ENCODE peak calls at places on chromosomes 5 and 9, in nine cellular contexts. One of them, this sample, is unnamed.

GRCh38 chr9:85524531-85524930 is 217.2 kb downstream of the AGTPBP1 start:
- DNase-seq in AML-193: no peak
- DNase-seq in NCI-H82: no peak
- DNase-seq in fibroblast of mammary gland: no peak
- DNase-seq in HL-60: no peak
- DNase-seq in G401: no peak
- DNase-seq in stimulated activated CD8-positive, alpha-beta memory T cell treated with anti-CD3 and anti-CD28 coated beads, Interleukin-15, amount 100 ng/mL, for 24 hours: no peak
- DNase-seq in epithelial cell of prostate: no peak
- DNase-seq in GM12891: no peak
- DNase-seq in this sample: no peak

GRCh38 chr9:94153905-94154304 is 69.6 kb downstream of the PTPDC1 start:
- DNase-seq in AML-193: no peak
- DNase-seq in GM12891: no peak
- DNase-seq in stimulated activated CD8-positive, alpha-beta memory T cell treated with anti-CD3 and anti-CD28 coated beads, Interleukin-15, amount 100 ng/mL, for 24 hours: no peak
- DNase-seq in fibroblast of mammary gland: no peak
- DNase-seq in G401: no peak
- DNase-seq in HL-60: no peak
- DNase-seq in NCI-H82: no peak
- DNase-seq in epithelial cell of prostate: no peak
- DNase-seq in this sample: no peak

GRCh38 chr5:87009146-87009545 is 258.5 kb upstream of the RASA1 start:
- DNase-seq in fibroblast of mammary gland: peak
- DNase-seq in stimulated activated CD8-positive, alpha-beta memory T cell treated with anti-CD3 and anti-CD28 coated beads, Interleukin-15, amount 100 ng/mL, for 24 hours: no peak
- DNase-seq in GM12891: no peak
- DNase-seq in NCI-H82: no peak
- DNase-seq in G401: no peak
- DNase-seq in HL-60: no peak
- DNase-seq in AML-193: no peak
- DNase-seq in epithelial cell of prostate: no peak
- DNase-seq in this sample: no peak

GRCh38 chr9:126296687-126297086 is 29.9 kb upstream of the MVB12B start:
- DNase-seq in AML-193: no peak
- DNase-seq in stimulated activated CD8-positive, alpha-beta memory T cell treated with anti-CD3 and anti-CD28 coated beads, Interleukin-15, amount 100 ng/mL, for 24 hours: no peak
- DNase-seq in G401: no peak
- DNase-seq in GM12891: no peak
- DNase-seq in NCI-H82: no peak
- DNase-seq in epithelial cell of prostate: no peak
- DNase-seq in fibroblast of mammary gland: no peak
- DNase-seq in HL-60: no peak
- DNase-seq in this sample: no peak

GRCh38 chr5:161077895-161078566 is 226.0 kb upstream of the ATP10B start:
- DNase-seq in G401: no peak
- DNase-seq in HL-60: no peak
- DNase-seq in NCI-H82: no peak
- DNase-seq in fibroblast of mammary gland: no peak
- DNase-seq in epithelial cell of prostate: no peak
- DNase-seq in stimulated activated CD8-positive, alpha-beta memory T cell treated with anti-CD3 and anti-CD28 coated beads, Interleukin-15, amount 100 ng/mL, for 24 hours: no peak
- DNase-seq in AML-193: no peak
- DNase-seq in GM12891: no peak
- DNase-seq in this sample: no peak

GRCh38 chr5:83471405-83472212 is at the start of gene VCAN:
- DNase-seq in HL-60: no peak
- DNase-seq in fibroblast of mammary gland: peak
- DNase-seq in AML-193: no peak
- DNase-seq in G401: peak
- DNase-seq in GM12891: no peak
- DNase-seq in NCI-H82: peak
- DNase-seq in epithelial cell of prostate: no peak
- DNase-seq in stimulated activated CD8-positive, alpha-beta memory T cell treated with anti-CD3 and anti-CD28 coated beads, Interleukin-15, amount 100 ng/mL, for 24 hours: no peak
- DNase-seq in this sample: peak

GRCh38 chr5:163385276-163385675 is 52.1 kb upstream of the CCNG1 start:
- DNase-seq in epithelial cell of prostate: no peak
- DNase-seq in GM12891: no peak
- DNase-seq in G401: peak
- DNase-seq in NCI-H82: peak
- DNase-seq in HL-60: no peak
- DNase-seq in fibroblast of mammary gland: peak
- DNase-seq in stimulated activated CD8-positive, alpha-beta memory T cell treated with anti-CD3 and anti-CD28 coated beads, Interleukin-15, amount 100 ng/mL, for 24 hours: no peak
- DNase-seq in AML-193: no peak
- DNase-seq in this sample: no peak

GRCh38 chr5:143683459-143683858 is 128.5 kb upstream of the HMHB1 start:
- DNase-seq in GM12891: no peak
- DNase-seq in HL-60: no peak
- DNase-seq in fibroblast of mammary gland: no peak
- DNase-seq in stimulated activated CD8-positive, alpha-beta memory T cell treated with anti-CD3 and anti-CD28 coated beads, Interleukin-15, amount 100 ng/mL, for 24 hours: no peak
- DNase-seq in epithelial cell of prostate: no peak
- DNase-seq in NCI-H82: no peak
- DNase-seq in G401: no peak
- DNase-seq in AML-193: no peak
- DNase-seq in this sample: no peak

GRCh38 chr5:141876628-141877477 is 1.4 kb downstream of the PCDH1 start:
- DNase-seq in AML-193: no peak
- DNase-seq in HL-60: no peak
- DNase-seq in NCI-H82: no peak
- DNase-seq in epithelial cell of prostate: no peak
- DNase-seq in fibroblast of mammary gland: no peak
- DNase-seq in G401: peak
- DNase-seq in stimulated activated CD8-positive, alpha-beta memory T cell treated with anti-CD3 and anti-CD28 coated beads, Interleukin-15, amount 100 ng/mL, for 24 hours: no peak
- DNase-seq in GM12891: no peak
- DNase-seq in this sample: no peak

GRCh38 chr5:85823462-85824426 is 794.0 kb upstream of the COX7C start:
- DNase-seq in G401: no peak
- DNase-seq in AML-193: no peak
- DNase-seq in fibroblast of mammary gland: peak
- DNase-seq in NCI-H82: no peak
- DNase-seq in GM12891: no peak
- DNase-seq in HL-60: no peak
- DNase-seq in epithelial cell of prostate: no peak
- DNase-seq in stimulated activated CD8-positive, alpha-beta memory T cell treated with anti-CD3 and anti-CD28 coated beads, Interleukin-15, amount 100 ng/mL, for 24 hours: no peak
- DNase-seq in this sample: no peak

GRCh38 chr9:15178621-15179020 is 128.4 kb downstream of the TTC39B start:
- DNase-seq in stimulated activated CD8-positive, alpha-beta memory T cell treated with anti-CD3 and anti-CD28 coated beads, Interleukin-15, amount 100 ng/mL, for 24 hours: no peak
- DNase-seq in NCI-H82: peak
- DNase-seq in HL-60: no peak
- DNase-seq in fibroblast of mammary gland: no peak
- DNase-seq in AML-193: no peak
- DNase-seq in epithelial cell of prostate: no peak
- DNase-seq in G401: peak
- DNase-seq in GM12891: no peak
- DNase-seq in this sample: no peak

GRCh38 chr9:99162759-99163364 is 57.9 kb downstream of the TGFBR1 start:
- DNase-seq in G401: peak
- DNase-seq in epithelial cell of prostate: no peak
- DNase-seq in stimulated activated CD8-positive, alpha-beta memory T cell treated with anti-CD3 and anti-CD28 coated beads, Interleukin-15, amount 100 ng/mL, for 24 hours: no peak
- DNase-seq in GM12891: no peak
- DNase-seq in fibroblast of mammary gland: peak
- DNase-seq in HL-60: no peak
- DNase-seq in AML-193: peak
- DNase-seq in NCI-H82: peak
- DNase-seq in this sample: peak

This sample was measured in NB4.